ENCODE peak calls at places on chromosomes 5 and 9, in four cellular contexts. O is endothelial cell of umbilical vein, X is heart left ventricle, I is GM12891. J is an unnamed sample.

GRCh38 chr9:130599625-130600024 is 20.2 kb downstream of the FUBP3 start:
- DNase-seq in O (no peak), X (no peak), I (no peak), J (no peak)

GRCh38 chr9:92234503-92234902 is 59.0 kb downstream of the IARS1 start:
- DNase-seq in O (no peak), X (no peak), I (no peak), J (no peak)

GRCh38 chr5:11319851-11320580 is 559.0 kb upstream of the DAP start:
- DNase-seq in O (no peak), X (no peak), I (no peak), J (no peak)

GRCh38 chr5:72841756-72842535 is 25.5 kb downstream of the TNPO1 start:
- DNase-seq in O (peak; percentile 73), X (no peak), I (no peak), J (no peak)

GRCh38 chr5:278646-279045 is 7.2 kb downstream of the PDCD6 start:
- DNase-seq in O (no peak), X (no peak), I (no peak), J (no peak)

GRCh38 chr9:18605763-18606162 is 131.8 kb downstream of the ADAMTSL1 start:
- DNase-seq in O (peak; percentile 52), X (peak; percentile 19), I (no peak), J (no peak)

GRCh38 chr9:75265525-75265972 is 177.2 kb downstream of the OSTF1 start:
- DNase-seq in O (peak; percentile 52), X (peak; percentile 37), I (peak; percentile 9), J (peak; percentile 36)

GRCh38 chr5:131976414-131977211 is 31.1 kb upstream of the MEIKIN start:
- DNase-seq in O (no peak), X (no peak), I (no peak), J (no peak)

GRCh38 chr5:157273131-157273556 is 7.2 kb downstream of the CYFIP2 start:
- DNase-seq in O (no peak), X (no peak), I (no peak), J (peak; percentile 87)

GRCh38 chr9:70407081-70407503 is 7.4 kb downstream of the KLF9 start:
- DNase-seq in O (peak; percentile 88), X (no peak), I (no peak), J (no peak)

GRCh38 chr5:34415559-34416198 is 240.4 kb upstream of the RAI14 start:
- DNase-seq in O (no peak), X (no peak), I (no peak), J (no peak)

GRCh38 chr5:39202594-39203290 is 16.6 kb downstream of the FYB1 start:
- DNase-seq in O (no peak), X (no peak), I (no peak), J (peak; percentile 59)

DNA sequence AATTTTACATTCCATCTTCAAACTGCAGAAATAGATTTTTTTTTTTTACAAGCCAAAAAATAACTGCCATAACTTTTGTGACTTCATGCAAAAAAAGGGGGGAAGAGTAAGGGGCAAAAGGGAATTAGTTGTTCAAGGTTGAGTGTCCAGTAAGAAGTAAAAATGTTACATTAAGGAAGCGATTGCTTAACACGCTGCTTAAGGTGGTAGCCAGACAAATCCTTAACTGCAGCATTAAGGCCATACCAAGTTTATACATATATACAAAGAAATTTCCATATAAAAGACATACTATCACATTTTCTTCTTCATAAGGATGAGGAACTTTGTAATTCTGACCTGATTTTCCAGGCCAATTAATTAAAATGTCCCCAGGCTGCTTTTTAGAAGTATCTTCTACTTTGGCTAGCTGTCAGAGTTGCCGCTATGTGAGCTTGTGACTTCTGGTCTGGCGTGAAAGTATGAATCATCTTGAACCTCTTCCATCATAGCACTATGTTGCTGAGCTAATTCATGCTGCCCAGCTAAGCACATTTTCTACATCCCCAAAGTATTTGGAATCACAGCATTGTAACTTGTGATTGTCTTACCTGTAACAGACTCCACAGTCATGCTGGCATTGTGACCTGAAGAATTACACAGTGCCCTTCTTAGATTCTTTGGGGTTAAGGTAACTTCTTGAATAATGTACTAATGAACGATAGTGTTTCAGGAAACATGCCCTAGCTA is 40.0 kb downstream of the G3BP1 start:
- DNase-seq in O (no peak), X (no peak), I (no peak), J (no peak)
- TF ChIP-seq POLR2A in O (no peak), X (no peak), I (peak; percentile 13), J (no peak)

DNA sequence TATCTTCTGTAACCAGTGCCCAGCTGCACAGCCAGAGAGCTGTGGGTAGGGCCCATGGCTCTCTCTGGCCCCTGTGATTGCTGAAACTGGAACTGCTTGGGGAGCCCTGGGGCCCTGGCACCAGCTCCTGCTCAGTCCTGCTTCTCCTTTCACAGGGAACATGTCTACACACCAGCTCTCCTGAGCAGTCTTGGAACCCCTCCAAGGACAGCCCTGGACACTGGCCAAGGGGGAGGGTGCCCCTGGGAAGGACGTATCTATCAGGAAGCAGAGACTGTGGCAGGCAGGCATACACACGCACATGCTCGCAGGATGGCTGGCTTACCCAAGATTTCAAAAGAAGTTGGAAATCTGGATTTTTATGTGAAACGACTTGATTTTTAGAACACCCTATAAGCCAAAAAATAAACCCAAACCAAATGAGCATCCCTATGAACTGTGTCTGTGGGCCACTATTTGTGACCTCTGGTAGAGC is 8.8 kb upstream of the TRAF1 start:
- DNase-seq in O (peak; percentile 99), X (peak; percentile 92), I (no peak), J (peak; percentile 16)
- TF ChIP-seq POLR2A in O (peak; percentile 45), X (no peak), I (no peak), J (no peak)

GRCh38 chr5:143345671-143346440 is 57.6 kb downstream of the NR3C1 start:
- DNase-seq in O (no peak), X (no peak), I (no peak), J (no peak)
- TF ChIP-seq POLR2A in O (no peak), X (no peak), I (no peak), J (no peak)

DNA sequence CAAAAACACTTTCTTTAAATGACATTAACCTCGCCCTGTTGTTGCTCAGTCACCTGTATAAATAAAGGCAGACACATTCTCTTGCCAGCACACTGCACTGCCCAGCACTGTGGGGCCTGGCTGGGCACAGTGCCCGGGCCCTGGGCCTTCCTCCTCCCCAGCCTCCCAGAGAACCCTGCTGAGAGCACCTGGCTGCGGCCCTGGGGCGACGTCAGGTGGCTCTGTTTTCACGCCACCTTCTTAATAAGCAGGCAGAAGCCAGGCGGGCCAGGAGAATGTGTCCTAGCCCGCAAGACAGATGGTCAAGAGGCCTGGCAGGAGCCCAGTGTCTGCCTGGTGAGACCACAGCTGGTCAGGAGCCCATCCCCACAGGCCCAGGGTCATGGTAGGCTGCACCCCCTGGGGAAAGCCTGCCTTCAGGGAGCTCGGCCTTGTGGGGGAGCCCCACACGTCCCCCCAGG is 8.2 kb upstream of the AGPAT2 start:
- DNase-seq in O (peak; percentile 29), X (peak; percentile 35), I (no peak), J (no peak)
- TF ChIP-seq POLR2A in O (no peak), X (no peak), I (no peak), J (no peak)